ENCODE peak calls at places on chromosomes 2 and 18, in six cellular contexts. G is activated CD8-positive, alpha-beta memory T cell treated with anti-CD3 and anti-CD28 coated beads for 48 hours; A is uterus; E is stomach; B is stimulated activated CD8-positive, alpha-beta memory T cell treated with anti-CD3 and anti-CD28 coated beads, Interleukin-15, amount 100 ng/mL, for 24 hours; Y is naive thymus-derived CD8-positive, alpha-beta T cell. I is an unnamed sample.

GRCh38 chr18:57856707-57857280 is 53.7 kb upstream of the ATP8B1 start:
- DNase-seq in E (no peak), A (no peak), G (no peak), B (no peak), Y (no peak), I (no peak)

GRCh38 chr18:23812566-23813440 is 123.5 kb downstream of the LAMA3 start:
- DNase-seq in B (no peak), Y (no peak), A (no peak), E (no peak), G (no peak), I (no peak)

GRCh38 chr2:239443102-239443620 is 42.3 kb upstream of the HDAC4 start:
- DNase-seq in A (no peak), E (no peak), G (no peak), B (no peak), Y (no peak), I (no peak)

GRCh38 chr2:138415891-138416494 is 85.6 kb upstream of the SPOPL start:
- DNase-seq in A (no peak), Y (no peak), E (no peak), G (no peak), B (no peak), I (no peak)

GRCh38 chr2:211802611-211803010 is 736.0 kb downstream of the ERBB4 start:
- DNase-seq in G (no peak), B (no peak), A (no peak), Y (no peak), E (no peak), I (no peak)

GRCh38 chr2:104758199-104758620 is 95.7 kb upstream of the POU3F3 start:
- DNase-seq in Y (no peak), G (no peak), A (no peak), B (no peak), E (no peak), I (no peak)

GRCh38 chr2:150487537-150488429 is at the start of gene RND3:
- DNase-seq in E (peak), A (peak), G (no peak), B (no peak), Y (no peak), I (peak)

GRCh38 chr2:191758420-191759199 is 80.7 kb downstream of the NABP1 start:
- DNase-seq in Y (peak), A (no peak), G (peak), E (peak), B (no peak), I (no peak)

GRCh38 chr2:205775091-205775876 is 93.0 kb downstream of the NRP2 start:
- DNase-seq in A (no peak), B (no peak), E (no peak), Y (no peak), G (no peak), I (no peak)

GRCh38 chr2:107062599-107063196 is 176.7 kb upstream of the ST6GAL2 start:
- DNase-seq in Y (no peak), A (no peak), G (no peak), B (no peak), E (no peak), I (no peak)

GRCh38 chr2:200810967-200811335 is 759 bp upstream of the BZW1 start:
- DNase-seq in E (no peak), B (no peak), Y (no peak), G (no peak), A (no peak), I (no peak)

GRCh38 chr2:232504438-232504837 is 15.8 kb upstream of the PRSS56 start:
- DNase-seq in Y (no peak), E (no peak), G (no peak), B (no peak), A (no peak), I (no peak)

GRCh38 chr2:102436284-102436683 is 13.3 kb downstream of the IL18RAP start:
- DNase-seq in G (peak), B (no peak), A (no peak), E (no peak), Y (no peak), I (no peak)

GRCh38 chr2:138502253-138503086 is 900 bp downstream of the SPOPL start:
- DNase-seq in G (peak), B (no peak), Y (no peak), A (no peak), E (peak), I (no peak)

GRCh38 chr2:172404824-172405223 is 22.6 kb upstream of the ITGA6 start:
- DNase-seq in G (no peak), B (no peak), Y (no peak), A (no peak), E (no peak), I (no peak)

GRCh38 chr2:95208101-95208500 is 780 bp downstream of the ZNF892 start:
- DNase-seq in G (no peak), A (no peak), E (no peak), Y (no peak), B (no peak), I (no peak)

GRCh38 chr2:41723531-41723930 is 324.3 kb upstream of the PKDCC start:
- DNase-seq in E (no peak), A (no peak), G (no peak), B (no peak), Y (no peak), I (no peak)